ENCODE peak calls at places on chromosome 13, in eight cellular contexts. One of them, this sample, is unnamed.

GRCh38 chr13:79451500-79451962 is 29.4 kb upstream of the NDFIP2 start:
- DNase-seq in amygdala: no peak
- DNase-seq in HEK293T: peak
- DNase-seq in MM.1S: peak
- DNase-seq in activated CD4-positive, alpha-beta T cell treated with anti-CD3 and anti-CD28 coated beads for 36 hours: peak
- DNase-seq in iris pigment epithelial cell: peak
- DNase-seq in left ventricle myocardium inferior: no peak
- DNase-seq in heart right ventricle: no peak
- DNase-seq in this sample: no peak

GRCh38 chr13:95128045-95128643 is 173.1 kb downstream of the ABCC4 start:
- DNase-seq in HEK293T: no peak
- DNase-seq in iris pigment epithelial cell: no peak
- DNase-seq in MM.1S: no peak
- DNase-seq in heart right ventricle: no peak
- DNase-seq in left ventricle myocardium inferior: no peak
- DNase-seq in amygdala: no peak
- DNase-seq in activated CD4-positive, alpha-beta T cell treated with anti-CD3 and anti-CD28 coated beads for 36 hours: no peak
- DNase-seq in this sample: peak

GRCh38 chr13:106133025-106133424 is 402.4 kb downstream of the EFNB2 start:
- DNase-seq in amygdala: no peak
- DNase-seq in left ventricle myocardium inferior: no peak
- DNase-seq in activated CD4-positive, alpha-beta T cell treated with anti-CD3 and anti-CD28 coated beads for 36 hours: no peak
- DNase-seq in MM.1S: no peak
- DNase-seq in iris pigment epithelial cell: peak
- DNase-seq in heart right ventricle: no peak
- DNase-seq in HEK293T: no peak
- DNase-seq in this sample: no peak

GRCh38 chr13:59415498-59415897 is 748.2 kb downstream of the DIAPH3 start:
- DNase-seq in HEK293T: no peak
- DNase-seq in amygdala: no peak
- DNase-seq in left ventricle myocardium inferior: no peak
- DNase-seq in heart right ventricle: no peak
- DNase-seq in iris pigment epithelial cell: no peak
- DNase-seq in MM.1S: no peak
- DNase-seq in activated CD4-positive, alpha-beta T cell treated with anti-CD3 and anti-CD28 coated beads for 36 hours: no peak
- DNase-seq in this sample: no peak

GRCh38 chr13:39250440-39250839 is 212.2 kb downstream of the NHLRC3 start:
- DNase-seq in activated CD4-positive, alpha-beta T cell treated with anti-CD3 and anti-CD28 coated beads for 36 hours: no peak
- DNase-seq in MM.1S: no peak
- DNase-seq in left ventricle myocardium inferior: no peak
- DNase-seq in HEK293T: no peak
- DNase-seq in heart right ventricle: no peak
- DNase-seq in amygdala: no peak
- DNase-seq in iris pigment epithelial cell: no peak
- DNase-seq in this sample: no peak

GRCh38 chr13:73158851-73159250 is 100.0 kb downstream of the KLF5 start:
- DNase-seq in amygdala: no peak
- DNase-seq in left ventricle myocardium inferior: no peak
- DNase-seq in HEK293T: no peak
- DNase-seq in iris pigment epithelial cell: peak
- DNase-seq in MM.1S: no peak
- DNase-seq in heart right ventricle: no peak
- DNase-seq in activated CD4-positive, alpha-beta T cell treated with anti-CD3 and anti-CD28 coated beads for 36 hours: no peak
- DNase-seq in this sample: no peak

GRCh38 chr13:57653229-57653994 is 21.9 kb downstream of the PCDH17 start:
- DNase-seq in activated CD4-positive, alpha-beta T cell treated with anti-CD3 and anti-CD28 coated beads for 36 hours: no peak
- DNase-seq in iris pigment epithelial cell: no peak
- DNase-seq in HEK293T: no peak
- DNase-seq in amygdala: no peak
- DNase-seq in heart right ventricle: no peak
- DNase-seq in left ventricle myocardium inferior: no peak
- DNase-seq in MM.1S: no peak
- DNase-seq in this sample: no peak

GRCh38 chr13:94280357-94280756 is 199.1 kb downstream of the DCT start:
- DNase-seq in HEK293T: no peak
- DNase-seq in activated CD4-positive, alpha-beta T cell treated with anti-CD3 and anti-CD28 coated beads for 36 hours: no peak
- DNase-seq in iris pigment epithelial cell: no peak
- DNase-seq in heart right ventricle: no peak
- DNase-seq in amygdala: no peak
- DNase-seq in MM.1S: no peak
- DNase-seq in left ventricle myocardium inferior: no peak
- DNase-seq in this sample: no peak

GRCh38 chr13:110856941-110857835 is 57.7 kb downstream of the ANKRD10 start:
- DNase-seq in iris pigment epithelial cell: no peak
- DNase-seq in activated CD4-positive, alpha-beta T cell treated with anti-CD3 and anti-CD28 coated beads for 36 hours: no peak
- DNase-seq in left ventricle myocardium inferior: no peak
- DNase-seq in amygdala: no peak
- DNase-seq in MM.1S: peak
- DNase-seq in HEK293T: no peak
- DNase-seq in heart right ventricle: no peak
- DNase-seq in this sample: no peak

GRCh38 chr13:25662516-25662915 is 290.7 kb downstream of the ATP8A2 start:
- DNase-seq in heart right ventricle: no peak
- DNase-seq in iris pigment epithelial cell: no peak
- DNase-seq in amygdala: no peak
- DNase-seq in left ventricle myocardium inferior: no peak
- DNase-seq in HEK293T: no peak
- DNase-seq in MM.1S: no peak
- DNase-seq in activated CD4-positive, alpha-beta T cell treated with anti-CD3 and anti-CD28 coated beads for 36 hours: no peak
- DNase-seq in this sample: no peak

GRCh38 chr13:92768592-92768991 is 458.0 kb upstream of the GPC6 start:
- DNase-seq in MM.1S: no peak
- DNase-seq in amygdala: no peak
- DNase-seq in HEK293T: no peak
- DNase-seq in activated CD4-positive, alpha-beta T cell treated with anti-CD3 and anti-CD28 coated beads for 36 hours: no peak
- DNase-seq in iris pigment epithelial cell: no peak
- DNase-seq in heart right ventricle: no peak
- DNase-seq in left ventricle myocardium inferior: no peak
- DNase-seq in this sample: no peak

GRCh38 chr13:44816701-44817684 is 172.3 kb downstream of the NUFIP1 start:
- DNase-seq in HEK293T: no peak
- DNase-seq in left ventricle myocardium inferior: no peak
- DNase-seq in iris pigment epithelial cell: peak
- DNase-seq in MM.1S: no peak
- DNase-seq in heart right ventricle: no peak
- DNase-seq in amygdala: no peak
- DNase-seq in activated CD4-positive, alpha-beta T cell treated with anti-CD3 and anti-CD28 coated beads for 36 hours: peak
- DNase-seq in this sample: no peak